ENCODE peak calls at places on chromosomes 13 and 19, in four cellular contexts. J is HepG2, V is K562, I is GM12878. D is an unnamed sample.

GRCh38 chr19:54393381-54393780 is 21.9 kb upstream of the TTYH1 start:
- DNase-seq in J (no peak), V (no peak), I (no peak), D (no peak)

GRCh38 chr19:45526143-45526542 is 18.9 kb downstream of the VASP start:
- DNase-seq in J (peak), I (no peak), V (peak), D (peak)

GRCh38 chr19:12784394-12784870 is 6.9 kb upstream of the JUNB start:
- DNase-seq in J (no peak), V (peak), I (no peak), D (no peak)

GRCh38 chr19:12790628-12791344 is 500 bp upstream of the JUNB start:
- DNase-seq in J (no peak), V (peak), I (no peak), D (no peak)

GRCh38 chr13:24307211-24308067 is 1.9 kb upstream of the C1QTNF9 start:
- DNase-seq in J (peak), I (no peak), V (no peak), D (no peak)

GRCh38 chr19:10183926-10184325 is 10.8 kb downstream of the DNMT1 start:
- DNase-seq in V (no peak), J (no peak), I (no peak), D (no peak)

GRCh38 chr19:15249912-15250634 is 17.8 kb upstream of the EPHX3 start:
- DNase-seq in J (no peak), V (no peak), I (no peak), D (no peak)

GRCh38 chr19:39372047-39372802 is 18.7 kb downstream of the PAF1 start:
- DNase-seq in J (no peak), I (no peak), V (no peak), D (no peak)

GRCh38 chr13:23859455-23859854 is 29.7 kb downstream of the MIPEP start:
- DNase-seq in V (no peak), I (no peak), J (peak), D (no peak)

GRCh38 chr19:18135712-18136584 is 17.0 kb upstream of the PIK3R2 start:
- DNase-seq in V (no peak), I (no peak), J (peak), D (no peak)

DNA sequence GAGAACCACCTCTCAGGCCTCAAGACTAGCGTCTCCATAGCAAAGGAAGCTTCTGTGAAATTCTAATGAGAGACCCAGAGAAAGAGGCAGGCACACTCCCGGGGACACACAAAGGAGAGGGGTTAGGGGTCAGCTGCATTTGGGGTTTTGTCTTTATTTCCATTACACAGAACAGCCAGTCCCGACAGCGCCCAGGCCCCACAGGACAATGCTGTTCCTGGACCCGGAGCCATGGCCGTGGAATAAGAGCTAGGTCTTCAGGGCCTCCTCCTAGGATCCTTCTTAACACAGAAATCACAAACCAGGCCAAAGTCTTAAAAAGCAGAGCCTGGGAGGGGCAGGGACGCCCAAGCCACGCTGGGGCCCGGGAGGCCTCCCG is 22.8 kb downstream of the KCTD15 start:
- DNase-seq in J (no peak), V (no peak), I (no peak), D (no peak)
- H3K4me2 ChIP-seq in J (peak), V (peak), I (peak), D (no peak)

GRCh38 chr19:38319421-38320258 is at the start of gene KCNK6:
- DNase-seq in I (no peak), J (no peak), V (no peak), D (peak)
- TF ChIP-seq FOXM1 in I (no peak), J (no peak), V (no peak), D (no peak)

GRCh38 chr13:99431927-99432636 is 69.2 kb upstream of the TM9SF2 start:
- DNase-seq in I (peak), J (no peak), V (no peak), D (no peak)

GRCh38 chr13:99434258-99434788 is 66.9 kb upstream of the TM9SF2 start:
- DNase-seq in I (no peak), V (peak), J (peak), D (no peak)

GRCh38 chr13:99435116-99435515 is 66.2 kb upstream of the TM9SF2 start:
- DNase-seq in I (no peak), J (no peak), V (no peak), D (no peak)

GRCh38 chr13:99432637-99433542 is 68.4 kb upstream of the TM9SF2 start:
- DNase-seq in J (peak), V (peak), I (peak), D (no peak)

GRCh38 chr13:99433543-99434075 is 67.7 kb upstream of the TM9SF2 start:
- DNase-seq in V (no peak), I (no peak), J (no peak), D (no peak)
- H3K4me2 ChIP-seq in V (peak), I (peak), J (peak), D (no peak)

GRCh38 chr19:16886305-16886880 is 2.4 kb upstream of the F2RL3 start:
- DNase-seq in I (no peak), V (peak), J (peak), D (no peak)
- TF ChIP-seq FOXM1 in I (no peak), V (no peak), J (no peak), D (no peak)

GRCh38 chr19:3528539-3529211 is 10.3 kb upstream of the TEKTIP1 start:
- DNase-seq in J (no peak), V (no peak), I (no peak), D (no peak)
- H3K4me2 ChIP-seq in J (no peak), V (no peak), I (no peak), D (no peak)

DNA sequence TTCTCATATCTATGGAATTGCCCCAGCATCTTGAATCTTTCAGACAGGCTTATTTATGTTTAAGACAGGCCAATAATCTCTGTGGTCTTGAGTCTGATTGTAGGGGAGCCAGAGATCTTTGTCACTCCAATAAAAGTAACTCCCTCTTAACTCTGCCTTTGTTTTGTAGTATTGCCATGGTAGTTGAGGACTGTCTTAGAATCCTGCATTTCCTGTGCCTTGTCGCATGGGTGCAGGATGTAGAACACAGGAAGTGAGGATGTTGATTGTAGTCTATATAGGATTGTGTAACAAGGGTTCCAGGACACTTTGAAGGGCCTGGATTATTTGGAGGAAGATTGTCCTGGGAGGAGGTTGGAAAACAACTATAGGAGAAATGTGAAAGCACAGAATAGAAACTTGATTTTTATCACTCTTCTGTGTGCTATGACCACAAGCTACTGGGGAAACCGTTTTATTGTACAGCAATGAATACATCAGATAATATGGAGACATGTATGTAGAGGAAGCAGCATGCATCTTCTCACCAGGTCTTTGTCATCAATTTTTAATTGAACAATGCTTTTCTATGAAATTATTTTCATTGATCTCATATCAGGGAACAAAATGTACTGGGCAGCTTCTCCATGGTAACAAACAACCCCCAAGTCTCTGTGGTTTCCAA is 411.7 kb downstream of the FGF9 start:
- DNase-seq in J (no peak), I (no peak), V (no peak), D (no peak)
- TF ChIP-seq FOXM1 in J (no peak), I (no peak), V (no peak), D (no peak)

DNA sequence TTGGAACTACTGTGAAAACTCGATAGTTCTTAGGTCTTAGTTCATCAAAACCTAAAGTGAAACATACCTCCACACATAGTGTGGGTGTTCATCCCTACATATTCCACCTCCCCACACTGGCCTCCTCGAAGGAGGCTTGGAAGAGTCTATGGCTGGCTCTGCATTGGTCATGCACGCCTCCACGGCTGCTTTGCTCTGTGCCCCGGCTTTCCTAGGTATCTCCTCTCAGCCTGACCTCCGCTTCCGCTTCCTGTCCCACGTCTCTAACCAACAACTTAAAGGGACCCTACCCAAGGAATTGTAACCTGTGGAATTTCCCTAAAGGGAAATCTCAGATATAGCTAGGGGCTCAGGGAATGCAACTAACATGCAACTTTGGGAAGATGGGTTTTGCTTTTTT is 79.7 kb upstream of the MBNL2 start:
- DNase-seq in J (peak), I (no peak), V (peak), D (no peak)
- H3K4me2 ChIP-seq in J (peak), I (no peak), V (peak), D (no peak)

DNA sequence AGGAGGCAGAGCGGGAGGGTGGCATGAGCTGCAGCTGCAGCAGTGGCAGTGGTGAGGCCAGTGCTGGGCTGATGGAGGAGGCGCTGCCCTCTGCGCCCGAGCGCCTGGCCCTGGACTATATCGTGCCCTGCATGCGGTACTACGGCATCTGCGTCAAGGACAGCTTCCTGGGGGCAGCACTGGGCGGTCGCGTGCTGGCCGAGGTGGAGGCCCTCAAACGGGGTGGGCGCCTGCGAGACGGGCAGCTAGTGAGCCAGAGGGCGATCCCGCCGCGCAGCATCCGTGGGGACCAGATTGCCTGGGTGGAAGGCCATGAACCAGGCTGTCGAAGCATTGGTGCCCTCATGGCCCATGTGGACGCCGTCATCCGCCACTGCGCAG is 2.0 kb downstream of the EGLN2 start:
- DNase-seq in V (no peak), I (no peak), J (no peak), D (no peak)
- TF ChIP-seq FOXM1 in V (no peak), I (no peak), J (no peak), D (no peak)

GRCh38 chr13:21458816-21459701 is at the start of gene ZDHHC20:
- DNase-seq in V (peak), J (peak), I (no peak), D (peak)
- H3K4me2 ChIP-seq in V (peak), J (peak), I (peak), D (peak)

DNA sequence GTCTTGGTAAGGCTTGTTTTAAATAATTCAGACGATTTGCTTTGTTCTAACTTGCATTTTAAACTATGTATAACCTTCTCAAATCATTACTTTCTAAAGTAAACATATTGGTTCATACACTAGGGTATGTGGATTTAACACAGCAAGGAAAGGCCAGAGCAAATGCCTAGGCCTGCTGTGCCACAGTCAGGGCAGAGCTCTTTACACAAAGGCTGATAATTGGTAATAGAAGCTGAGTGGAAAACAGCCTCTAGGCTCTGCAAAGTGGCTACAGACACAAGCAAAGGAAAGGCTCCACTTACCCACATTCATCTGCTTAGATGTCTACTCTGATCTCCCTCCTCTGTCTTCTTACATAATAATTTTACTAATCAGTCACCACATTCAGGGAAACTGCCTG is 382.8 kb downstream of the OLFM4 start:
- DNase-seq in I (no peak), V (no peak), J (no peak), D (peak)
- TF ChIP-seq FOXM1 in I (no peak), V (no peak), J (no peak), D (no peak)

D was measured in SK-N-SH.